ENCODE peak calls at places on chromosomes 6 and 20, in seven cellular contexts. A is activated naive CD4-positive, alpha-beta T cell treated with anti-CD3 and anti-CD28 coated beads for 36 hours; E is fibroblast of pulmonary artery; Q is heart right ventricle; B is H7; M is stimulated activated CD4-positive, alpha-beta T cell treated with anti-CD3 and anti-CD28 coated beads, Interleukin-12 subunit alpha, Interleukin-12 subunit beta, amount 100 ng/mL, for 4 hours; X is GM10248. L is an unnamed sample.

GRCh38 chr20:57404419-57405072 is 13.3 kb downstream of the RBM38 start:
- DNase-seq in E (no peak), A (no peak), Q (no peak), X (no peak), M (no peak), B (no peak), L (no peak)

GRCh38 chr20:47020231-47020630 is 125.6 kb downstream of the EYA2 start:
- DNase-seq in B (no peak), Q (no peak), X (no peak), M (no peak), A (no peak), E (no peak), L (no peak)

GRCh38 chr6:45518321-45518720 is 140.6 kb upstream of the SUPT3H start:
- DNase-seq in M (no peak), X (no peak), E (no peak), B (no peak), Q (no peak), A (no peak), L (no peak)

GRCh38 chr20:47468290-47469050 is 33.2 kb upstream of the NCOA3 start:
- DNase-seq in A (no peak), Q (no peak), M (no peak), E (no peak), X (peak; percentile 47), B (no peak), L (no peak)

GRCh38 chr6:25279748-25280616 is 808 bp downstream of the CARMIL1 start:
- DNase-seq in X (peak; percentile 49), Q (peak; percentile 14), M (peak; percentile 10), A (peak; percentile 50), B (peak; percentile 74), E (no peak), L (peak; percentile 46)

GRCh38 chr6:89688328-89688727 is 49.8 kb upstream of the LYRM2 start:
- DNase-seq in A (no peak), E (no peak), M (no peak), X (no peak), Q (no peak), B (no peak), L (no peak)

GRCh38 chr6:119428647-119429046 is 79.1 kb upstream of the MAN1A1 start:
- DNase-seq in M (no peak), E (no peak), Q (no peak), A (no peak), X (no peak), B (no peak), L (no peak)

GRCh38 chr6:127030841-127031240 is 87.6 kb upstream of the RSPO3 start:
- DNase-seq in Q (no peak), X (no peak), E (no peak), M (no peak), A (no peak), B (no peak), L (no peak)

GRCh38 chr6:83265384-83265783 is 72.2 kb downstream of the RWDD2A start:
- DNase-seq in Q (no peak), X (no peak), A (no peak), M (no peak), E (peak; percentile 35), B (no peak), L (no peak)

GRCh38 chr20:32227744-32228688 is 20.3 kb downstream of the POFUT1 start:
- DNase-seq in E (peak; percentile 56), M (no peak), B (no peak), A (no peak), X (no peak), Q (peak; percentile 31), L (no peak)

GRCh38 chr20:10006461-10006860 is 28.3 kb upstream of the ANKEF1 start:
- DNase-seq in Q (no peak), M (no peak), X (no peak), E (no peak), A (no peak), B (no peak), L (no peak)

GRCh38 chr6:65170273-65170672 is 536.8 kb downstream of the EYS start:
- DNase-seq in E (peak; percentile 8), B (no peak), M (no peak), A (no peak), Q (no peak), X (no peak), L (no peak)

GRCh38 chr6:95417856-95418255 is 159.5 kb upstream of the MANEA start:
- DNase-seq in M (no peak), Q (no peak), A (no peak), E (no peak), B (no peak), X (no peak), L (no peak)

GRCh38 chr6:80235647-80236046 is 129.2 kb downstream of the BCKDHB start:
- DNase-seq in E (no peak), M (no peak), A (no peak), X (no peak), B (no peak), Q (no peak), L (no peak)

GRCh38 chr20:57049298-57049697 is 217.1 kb downstream of the BMP7 start:
- DNase-seq in B (no peak), M (no peak), X (no peak), A (no peak), Q (no peak), E (no peak), L (no peak)

GRCh38 chr20:2838170-2838797 is 2.2 kb downstream of the PCED1A start:
- DNase-seq in B (peak; percentile 12), A (no peak), X (peak; percentile 18), Q (no peak), M (no peak), E (no peak), L (no peak)

GRCh38 chr6:20696676-20697075 is 162.4 kb downstream of the CDKAL1 start:
- DNase-seq in Q (no peak), A (no peak), B (no peak), X (no peak), M (no peak), E (peak; percentile 85), L (no peak)

GRCh38 chr20:41141153-41141815 is 3.9 kb downstream of the PLCG1 start:
- DNase-seq in E (peak; percentile 45), M (no peak), A (peak; percentile 47), B (no peak), X (no peak), Q (peak; percentile 60), L (peak; percentile 43)

GRCh38 chr6:127969701-127970100 is 68.8 kb upstream of the THEMIS start:
- DNase-seq in M (no peak), A (no peak), E (no peak), B (no peak), Q (no peak), X (no peak), L (no peak)

GRCh38 chr6:125790403-125791150 is at the start of gene NCOA7:
- DNase-seq in M (peak; percentile 72), E (peak; percentile 69), Q (peak; percentile 85), A (peak; percentile 81), X (peak; percentile 85), B (peak; percentile 90), L (peak; percentile 86)

GRCh38 chr6:80356000-80356399 is 249.5 kb downstream of the BCKDHB start:
- DNase-seq in B (peak; percentile 27), M (no peak), Q (no peak), E (no peak), A (no peak), X (no peak), L (no peak)

GRCh38 chr6:126600258-126600916 is 260.5 kb downstream of the CENPW start:
- DNase-seq in X (no peak), M (no peak), A (no peak), B (no peak), E (no peak), Q (no peak), L (no peak)

GRCh38 chr6:22145294-22145693 is 151.5 kb downstream of the PRL start:
- DNase-seq in M (no peak), A (no peak), E (no peak), X (no peak), Q (no peak), B (peak; percentile 24), L (no peak)

GRCh38 chr20:4962257-4962855 is 39.0 kb downstream of the SLC23A2 start:
- DNase-seq in A (peak; percentile 69), Q (no peak), X (no peak), B (no peak), M (peak; percentile 7), E (no peak), L (peak; percentile 68)

GRCh38 chr6:4496284-4496683 is 279.9 kb upstream of the CDYL start:
- DNase-seq in A (no peak), X (no peak), M (no peak), Q (no peak), E (no peak), B (no peak), L (no peak)

GRCh38 chr20:16806886-16807285 is 58.7 kb downstream of the OTOR start:
- DNase-seq in Q (no peak), E (peak; percentile 22), M (no peak), A (no peak), B (no peak), X (no peak), L (no peak)

GRCh38 chr20:36237477-36237876 is 1.2 kb downstream of the AAR2 start:
- DNase-seq in X (no peak), Q (no peak), A (no peak), B (no peak), E (no peak), M (no peak), L (no peak)

GRCh38 chr20:1242530-1242929 is 16.7 kb downstream of the RAD21L1 start:
- DNase-seq in M (no peak), Q (no peak), A (no peak), X (no peak), B (no peak), E (peak; percentile 85), L (no peak)

GRCh38 chr6:95614094-95614493 is 36.8 kb downstream of the MANEA start:
- DNase-seq in X (no peak), Q (no peak), B (no peak), M (no peak), E (peak; percentile 38), A (no peak), L (no peak)

GRCh38 chr6:126804255-126805064 is 314.0 kb upstream of the RSPO3 start:
- DNase-seq in B (peak; percentile 20), M (no peak), A (peak; percentile 13), E (peak; percentile 74), X (peak; percentile 18), Q (no peak), L (no peak)

GRCh38 chr6:21870071-21870729 is 276.6 kb downstream of the SOX4 start:
- DNase-seq in B (no peak), M (no peak), A (no peak), X (no peak), Q (no peak), E (no peak), L (no peak)

GRCh38 chr20:23269954-23270353 is 80.6 kb upstream of the NXT1 start:
- DNase-seq in M (no peak), E (peak; percentile 46), Q (no peak), A (no peak), B (no peak), X (no peak), L (no peak)

GRCh38 chr6:10269814-10270472 is 144.9 kb downstream of the TFAP2A start:
- DNase-seq in B (no peak), A (no peak), E (no peak), X (no peak), M (no peak), Q (no peak), L (no peak)

GRCh38 chr6:108541843-108542795 is 18.6 kb upstream of the FOXO3 start:
- DNase-seq in M (peak; percentile 52), X (peak; percentile 61), E (peak; percentile 90), Q (peak; percentile 40), B (peak; percentile 72), A (peak; percentile 83), L (peak; percentile 79)

GRCh38 chr6:107196143-107196542 is 80.8 kb upstream of the BEND3 start:
- DNase-seq in B (no peak), E (no peak), M (no peak), Q (no peak), X (no peak), A (no peak), L (no peak)

GRCh38 chr6:133568970-133569889 is 319.7 kb upstream of the TCF21 start:
- DNase-seq in Q (no peak), B (peak; percentile 65), M (peak; percentile 2), X (peak; percentile 23), A (peak; percentile 51), E (peak; percentile 86), L (peak; percentile 33)

GRCh38 chr6:131258816-131259476 is 123.7 kb downstream of the AKAP7 start:
- DNase-seq in A (no peak), E (peak; percentile 15), X (no peak), M (no peak), B (no peak), Q (no peak), L (no peak)

GRCh38 chr20:61057313-61058171 is 194.5 kb upstream of the CDH4 start:
- DNase-seq in X (no peak), A (no peak), B (no peak), Q (no peak), E (no peak), M (no peak), L (no peak)